ENCODE peak calls at places on chromosomes 13 and 19, in six cellular contexts. J is brain microvascular endothelial cell, O is GM12865, M is GM10248, F is WTC11, B is testis. Z is an unnamed sample.

GRCh38 chr13:74168263-74168675 is 34.1 kb upstream of the KLF12 start:
- DNase-seq in M (no peak), J (no peak), F (no peak), O (no peak), B (no peak), Z (no peak)

GRCh38 chr13:19658192-19658591 is 24.7 kb downstream of the MPHOSPH8 start:
- DNase-seq in O (no peak), B (no peak), J (no peak), M (no peak), F (no peak), Z (no peak)

GRCh38 chr19:8654591-8655339 is 24.3 kb downstream of the NFILZ start:
- DNase-seq in J (no peak), F (peak; percentile 78), M (peak; percentile 79), O (peak; percentile 59), B (peak; percentile 58), Z (peak; percentile 68)

GRCh38 chr13:106291006-106291405 is 244.5 kb downstream of the EFNB2 start:
- DNase-seq in O (no peak), M (no peak), F (no peak), B (no peak), J (peak; percentile 67), Z (no peak)

GRCh38 chr19:19591133-19591825 is 27.2 kb downstream of the PBX4 start:
- DNase-seq in O (peak; percentile 88), B (no peak), M (peak; percentile 82), F (peak; percentile 19), J (peak; percentile 88), Z (no peak)

GRCh38 chr19:40588110-40588854 is 11.6 kb downstream of the SHKBP1 start:
- DNase-seq in J (peak; percentile 32), B (no peak), F (no peak), O (no peak), M (no peak), Z (no peak)

GRCh38 chr13:41577437-41577836 is 120.1 kb downstream of the RGCC start:
- DNase-seq in J (no peak), M (no peak), F (no peak), O (no peak), B (no peak), Z (no peak)

GRCh38 chr13:101447852-101448251 is 4.6 kb upstream of the ITGBL1 start:
- DNase-seq in O (no peak), J (no peak), B (no peak), F (no peak), M (no peak), Z (no peak)

GRCh38 chr19:38019427-38019724 is 112.4 kb downstream of the SIPA1L3 start:
- DNase-seq in J (no peak), M (no peak), O (no peak), B (no peak), F (no peak), Z (no peak)
- TF ChIP-seq CTCF in J (no peak), M (no peak), O (no peak), B (no peak), F (no peak), Z (no peak)

GRCh38 chr19:31000913-31001312 is 348.3 kb downstream of the TSHZ3 start:
- DNase-seq in M (no peak), F (no peak), O (no peak), J (no peak), B (no peak), Z (no peak)

GRCh38 chr19:30997222-30997621 is 352.0 kb downstream of the TSHZ3 start:
- DNase-seq in O (no peak), F (no peak), M (no peak), B (no peak), J (no peak), Z (no peak)

GRCh38 chr19:30999726-31000125 is 349.5 kb downstream of the TSHZ3 start:
- DNase-seq in F (no peak), O (no peak), J (no peak), B (no peak), M (no peak), Z (no peak)

DNA sequence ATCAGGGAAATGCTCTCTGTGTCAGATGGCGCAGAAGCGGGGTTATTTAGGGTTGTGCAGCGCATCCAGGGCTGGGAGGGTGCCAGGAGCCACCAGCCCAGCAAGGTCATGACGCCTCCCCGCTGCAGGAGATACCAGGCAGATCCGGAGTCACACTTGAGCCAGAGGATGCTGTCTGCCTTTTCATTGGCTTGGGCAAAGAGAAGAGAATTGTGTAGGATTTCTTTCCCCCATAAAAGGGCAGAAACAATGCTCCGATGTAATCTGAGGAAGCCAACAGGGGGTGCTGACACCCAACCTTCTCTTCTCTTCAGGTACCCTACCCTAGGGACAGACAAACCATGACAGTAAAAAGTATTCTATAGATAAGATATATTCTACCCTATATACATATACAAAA is 346.4 kb downstream of the TSHZ3 start:
- DNase-seq in J (no peak), M (no peak), B (peak; percentile 78), F (no peak), O (no peak), Z (no peak)
- TF ChIP-seq CTCF in J (no peak), M (no peak), B (no peak), F (no peak), O (no peak), Z (no peak)

DNA sequence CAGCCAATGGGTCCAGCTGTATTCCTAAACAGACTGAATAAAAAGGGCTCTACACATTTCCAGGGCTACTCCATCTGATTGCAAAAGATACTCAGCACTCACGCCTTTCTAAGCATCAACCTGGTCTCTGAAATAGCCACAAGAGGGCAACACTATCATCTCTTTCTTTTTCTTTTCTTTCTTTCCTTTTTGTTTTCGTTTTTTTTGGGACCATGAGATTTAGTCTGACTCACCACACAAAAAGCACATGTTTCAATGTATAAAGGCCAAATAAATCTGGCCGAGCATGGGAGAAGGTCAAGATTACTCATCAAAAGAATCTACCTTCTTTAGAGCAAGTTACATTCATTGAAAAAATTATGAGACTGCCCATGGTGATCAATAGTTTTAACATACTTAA is 805.6 kb upstream of the ARGLU1 start:
- DNase-seq in M (no peak), F (no peak), J (peak; percentile 70), O (no peak), B (no peak), Z (no peak)
- TF ChIP-seq CTCF in M (peak; percentile 22), F (no peak), J (peak; percentile 77), O (peak; percentile 22), B (peak; percentile 44), Z (peak; percentile 73)

GRCh38 chr19:10701955-10702307 is 692 bp downstream of the QTRT1 start:
- DNase-seq in M (peak; percentile 63), B (peak; percentile 51), O (peak; percentile 57), F (peak; percentile 64), J (no peak), Z (peak; percentile 42)
- TF ChIP-seq CTCF in M (peak; percentile 8), B (no peak), O (peak; percentile 13), F (no peak), J (no peak), Z (no peak)

DNA sequence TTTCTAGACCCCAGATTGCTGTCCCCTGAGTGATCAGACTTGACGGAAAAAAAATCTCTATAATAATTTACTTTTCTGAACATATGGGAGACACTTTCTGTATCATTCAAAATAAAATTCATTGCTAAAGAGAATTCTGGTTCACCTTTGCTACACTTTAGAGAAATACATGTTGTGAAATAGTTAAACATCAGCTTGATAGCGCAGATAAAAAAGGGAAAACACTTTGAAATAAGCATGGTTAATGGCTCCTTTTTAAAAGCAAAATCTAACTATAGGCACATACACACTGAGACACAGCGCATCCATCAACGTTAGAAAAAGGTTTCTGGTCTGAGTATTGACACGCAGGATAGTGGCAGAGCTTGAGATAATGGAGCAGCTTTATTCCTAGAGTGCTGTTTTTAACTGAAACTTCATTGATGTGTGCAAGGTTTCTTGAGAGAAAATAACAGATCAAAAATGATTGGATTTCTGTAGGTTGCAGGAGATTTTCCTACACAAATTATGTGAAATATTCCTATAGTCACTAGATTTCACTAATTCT is 341.2 kb downstream of the MZT1 start:
- DNase-seq in F (no peak), B (no peak), J (no peak), O (no peak), M (no peak), Z (no peak)
- TF ChIP-seq CTCF in F (no peak), B (no peak), J (no peak), O (no peak), M (no peak), Z (no peak)